ENCODE peak calls at places on chromosomes 6 and 20, in four cellular contexts. M is K562, S is HepG2, L is GM12878. P is an unnamed sample.

GRCh38 chr20:63440366-63440955 is 32.0 kb downstream of the KCNQ2 start:
- DNase-seq in S (no peak), L (no peak), M (no peak), P (no peak)

GRCh38 chr6:38110407-38111025 is 291.0 kb downstream of the ZFAND3 start:
- DNase-seq in L (no peak), S (no peak), M (no peak), P (no peak)

GRCh38 chr20:57638173-57638894 is 18.1 kb upstream of the ZBP1 start:
- DNase-seq in M (no peak), S (no peak), L (no peak), P (no peak)

GRCh38 chr6:2793491-2794151 is 28.4 kb downstream of the WRNIP1 start:
- DNase-seq in L (no peak), M (no peak), S (no peak), P (no peak)

GRCh38 chr20:44734938-44735337 is 10.7 kb upstream of the KCNK15 start:
- DNase-seq in S (no peak), M (no peak), L (no peak), P (no peak)

GRCh38 chr6:40845588-40845987 is 193.4 kb downstream of the UNC5CL start:
- DNase-seq in S (peak), L (no peak), M (peak), P (peak)

GRCh38 chr20:62337558-62338293 is 29.4 kb downstream of the LAMA5 start:
- DNase-seq in L (peak), S (no peak), M (no peak), P (no peak)

GRCh38 chr6:136797977-136798376 is 5.7 kb upstream of the MAP3K5 start:
- DNase-seq in M (no peak), L (no peak), S (no peak), P (no peak)

GRCh38 chr20:45944151-45944964 is 9.9 kb downstream of the PCIF1 start:
- DNase-seq in M (peak), S (no peak), L (no peak), P (no peak)

GRCh38 chr6:31479151-31479932 is 18.6 kb upstream of the MICB start:
- DNase-seq in L (no peak), S (no peak), M (no peak), P (no peak)

GRCh38 chr6:31478186-31478950 is 19.6 kb upstream of the MICB start:
- DNase-seq in L (no peak), S (no peak), M (no peak), P (no peak)

GRCh38 chr6:31480574-31480973 is 17.4 kb upstream of the MICB start:
- DNase-seq in L (no peak), S (no peak), M (no peak), P (no peak)

GRCh38 chr6:31477521-31477920 is 20.4 kb upstream of the MICB start:
- DNase-seq in L (no peak), S (no peak), M (no peak), P (no peak)

DNA sequence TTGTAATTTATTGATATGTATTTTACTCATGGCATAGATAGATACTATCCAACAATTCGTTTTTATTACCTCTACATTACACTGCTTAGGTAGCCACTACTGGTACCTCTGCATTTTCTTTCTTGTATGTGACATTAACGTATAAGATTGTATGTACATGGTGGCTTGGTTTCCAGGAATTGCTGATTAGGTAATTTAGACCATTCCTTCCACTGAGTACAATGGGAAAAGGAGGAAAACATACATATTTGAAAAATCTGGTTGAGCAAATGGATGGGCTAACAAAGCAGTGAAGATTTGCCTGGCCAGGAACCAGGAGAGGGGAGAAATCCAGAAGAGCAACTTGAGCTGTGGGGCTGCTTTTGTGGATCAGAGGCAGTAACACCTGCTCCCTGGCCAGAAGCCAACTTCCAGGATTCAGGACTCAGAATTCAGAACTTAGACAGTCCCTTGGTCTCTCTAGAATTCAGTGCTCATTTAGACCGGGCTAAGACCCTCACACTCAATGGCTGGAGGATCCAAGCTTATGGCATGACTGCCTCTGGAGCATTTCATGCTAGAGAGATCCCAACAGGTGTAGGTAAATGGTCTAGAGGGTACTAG is 17.9 kb upstream of the MICB start:
- DNase-seq in S (no peak), M (no peak), L (no peak), P (no peak)
- TF ChIP-seq SP1 in S (no peak), M (no peak), L (no peak), P (no peak)

DNA sequence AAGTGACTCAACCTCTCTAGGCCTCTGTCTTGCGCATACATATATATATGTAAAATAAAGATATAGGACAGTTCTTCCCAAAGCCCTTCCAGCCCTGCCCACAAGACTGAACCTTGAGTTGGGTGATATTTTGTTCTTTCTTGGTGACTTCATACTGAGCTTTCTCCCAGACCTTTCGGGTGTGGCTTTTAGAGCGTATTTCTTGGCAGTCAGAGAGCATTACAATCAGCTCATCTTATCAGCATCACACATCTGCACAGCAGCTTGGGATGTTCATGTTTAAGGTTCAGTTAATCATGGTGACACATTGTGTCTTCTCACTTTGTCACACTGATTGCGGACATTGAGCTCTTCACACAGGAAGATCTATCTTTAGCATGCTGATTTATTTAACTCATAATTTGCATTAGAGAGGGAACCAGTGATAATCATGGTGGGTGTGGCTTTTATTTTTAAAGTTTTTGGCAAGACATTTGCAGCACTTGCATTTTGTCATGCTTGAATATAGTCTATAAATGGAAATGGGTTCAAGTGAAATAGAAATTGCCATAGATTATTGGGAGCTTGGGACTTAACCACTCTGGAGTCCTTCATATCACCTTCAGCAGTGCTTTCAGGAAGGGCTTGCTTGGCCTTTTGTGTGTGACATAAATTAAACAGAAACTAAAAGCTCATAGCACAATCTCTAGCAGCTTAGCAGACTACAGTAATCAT is 8.3 kb downstream of the KIF3B start:
- DNase-seq in S (no peak), L (peak), M (peak), P (no peak)
- TF ChIP-seq FOXK2 in S (no peak), L (no peak), M (no peak), P (no peak)

GRCh38 chr20:20207291-20207690 is 155.0 kb downstream of the CFAP61 start:
- DNase-seq in L (no peak), S (no peak), M (no peak), P (no peak)
- TF ChIP-seq SP1 in L (no peak), S (no peak), M (no peak), P (no peak)

DNA sequence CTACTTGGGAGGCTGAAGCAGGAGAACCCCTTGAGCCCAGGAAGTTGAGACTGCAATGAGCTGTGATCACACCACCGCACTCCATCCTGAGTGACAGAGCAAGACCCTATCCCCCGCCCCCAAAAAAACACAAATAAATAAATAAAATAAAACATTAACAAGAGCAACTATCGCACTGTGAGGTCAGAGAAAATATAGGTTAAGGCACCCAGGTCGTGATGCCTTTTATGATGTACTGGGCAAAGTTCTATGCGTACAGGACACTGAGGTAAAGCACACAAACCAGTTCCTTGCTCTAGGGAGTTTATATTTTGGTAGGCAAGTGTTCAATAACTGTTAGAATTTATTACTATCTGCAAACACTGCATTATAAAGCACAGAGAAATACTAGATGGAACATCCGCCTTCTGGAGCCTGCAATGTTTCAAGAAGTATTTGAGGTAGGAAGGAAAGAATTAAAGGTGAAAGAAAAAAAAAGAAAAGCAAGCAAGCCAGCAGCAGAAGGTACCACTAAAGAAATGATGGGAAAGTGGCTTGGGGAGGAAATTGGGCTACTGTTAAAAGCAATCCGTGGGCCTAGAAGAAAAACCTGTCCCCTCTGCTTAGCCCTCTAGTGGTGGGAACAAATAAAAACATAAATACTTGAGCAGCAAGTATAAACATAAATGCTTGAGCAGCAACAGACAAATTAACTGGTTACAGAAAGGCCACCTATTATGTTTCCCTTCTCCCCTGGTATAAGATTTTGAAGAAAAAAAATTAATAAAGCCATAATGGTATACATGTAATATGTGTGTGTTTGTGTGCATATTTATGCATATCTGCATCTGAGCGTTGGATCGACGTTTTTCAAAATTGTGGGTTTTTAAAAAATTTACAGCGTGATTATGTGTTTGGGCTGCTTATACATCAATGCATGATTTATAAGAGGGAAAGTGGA is 128.0 kb downstream of the PHACTR1 start:
- DNase-seq in M (peak), S (peak), L (no peak), P (peak)
- TF ChIP-seq FOXK2 in M (no peak), S (no peak), L (no peak), P (no peak)

GRCh38 chr20:10655723-10656122 is 18.1 kb downstream of the JAG1 start:
- DNase-seq in M (no peak), L (no peak), S (no peak), P (no peak)
- TF ChIP-seq SP1 in M (no peak), L (no peak), S (no peak), P (no peak)

DNA sequence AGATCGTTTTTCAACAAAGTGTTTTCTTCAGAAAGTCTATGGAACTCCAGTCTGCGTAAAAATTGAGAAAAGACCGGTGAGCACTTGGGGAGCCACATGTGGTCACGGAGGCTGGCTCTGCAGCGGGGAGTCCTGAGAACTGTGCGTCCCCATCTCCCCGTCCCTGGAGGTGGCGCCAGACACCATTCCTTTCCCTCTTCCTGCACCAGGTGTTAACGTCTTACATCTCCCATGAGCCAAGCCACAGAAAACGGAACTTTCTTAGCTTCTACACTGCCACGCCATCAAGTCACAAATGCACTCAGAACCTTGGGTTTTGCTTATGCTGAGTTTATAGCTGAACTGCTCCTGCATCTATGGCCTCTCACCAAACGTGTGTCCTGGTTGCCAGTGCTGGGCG is 62.6 kb downstream of the GINS1 start:
- DNase-seq in L (peak), M (peak), S (peak), P (peak)
- TF ChIP-seq FOXK2 in L (no peak), M (no peak), S (no peak), P (no peak)

GRCh38 chr6:111600588-111601440 is 4.9 kb downstream of the TRAF3IP2 start:
- DNase-seq in S (no peak), L (no peak), M (no peak), P (no peak)

GRCh38 chr6:111600154-111600553 is 5.5 kb downstream of the TRAF3IP2 start:
- DNase-seq in S (no peak), L (no peak), M (no peak), P (no peak)

GRCh38 chr6:111602481-111603404 is 2.9 kb downstream of the TRAF3IP2 start:
- DNase-seq in S (no peak), M (no peak), L (no peak), P (peak)

GRCh38 chr6:111603648-111604047 is 2.0 kb downstream of the TRAF3IP2 start:
- DNase-seq in S (no peak), L (no peak), M (peak), P (no peak)

DNA sequence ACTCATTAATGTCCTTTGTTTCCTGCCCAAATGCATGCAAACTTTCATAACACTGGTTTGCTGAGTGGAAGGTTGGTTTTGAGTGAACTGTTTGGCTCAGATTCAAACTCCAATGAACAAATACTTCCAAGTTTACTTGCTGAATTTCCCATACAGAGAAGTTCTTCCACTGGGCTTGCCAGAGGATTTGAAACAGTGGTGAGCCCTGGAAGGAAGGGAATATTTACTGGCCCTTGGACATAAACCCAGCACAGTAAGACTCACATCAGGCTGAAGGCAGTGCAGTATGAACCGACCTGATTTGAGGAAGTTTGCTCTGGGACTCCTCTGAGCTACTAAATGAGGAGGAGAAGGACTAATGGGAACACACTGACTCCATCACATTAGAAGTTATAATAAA is 3.8 kb downstream of the TRAF3IP2 start:
- DNase-seq in L (no peak), M (no peak), S (no peak), P (no peak)
- TF ChIP-seq SP1 in L (no peak), M (no peak), S (no peak), P (no peak)

GRCh38 chr6:155078331-155078745 is 83.2 kb downstream of the TIAM2 start:
- DNase-seq in L (no peak), S (no peak), M (peak), P (no peak)

GRCh38 chr6:155075938-155076337 is 80.8 kb downstream of the TIAM2 start:
- DNase-seq in S (no peak), L (no peak), M (no peak), P (no peak)

GRCh38 chr6:155079985-155080452 is 84.9 kb downstream of the TIAM2 start:
- DNase-seq in M (peak), S (no peak), L (peak), P (no peak)

GRCh38 chr6:155077784-155078183 is 82.7 kb downstream of the TIAM2 start:
- DNase-seq in S (peak), M (no peak), L (no peak), P (no peak)

DNA sequence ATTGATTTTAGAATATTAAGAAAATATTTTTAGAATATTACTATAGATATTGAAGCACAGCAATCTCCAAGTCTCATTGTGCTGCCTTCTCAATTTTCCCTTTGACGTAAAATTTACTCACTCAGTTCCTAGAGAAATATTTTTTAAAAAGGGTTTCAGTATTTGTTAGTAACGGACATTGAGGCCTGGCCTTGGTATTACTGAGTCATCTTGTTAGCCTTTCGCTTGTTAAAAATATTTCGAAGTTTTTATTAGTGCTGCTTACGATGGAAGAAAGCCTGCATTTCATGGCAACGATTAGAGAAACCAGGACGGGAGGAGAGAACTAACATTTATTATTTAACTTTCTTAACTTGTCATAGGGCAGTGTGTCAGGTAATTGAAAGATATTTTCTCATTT is 82.2 kb downstream of the TIAM2 start:
- DNase-seq in S (no peak), L (no peak), M (no peak), P (no peak)
- TF ChIP-seq FOXK2 in S (no peak), L (no peak), M (no peak), P (no peak)